ENCODE peak calls at places on chromosomes 4 and X, in four cellular contexts. O is GM12865, S is cardiac muscle cell, X is KG1. G is an unnamed sample.

GRCh38 chrX:53239474-53239873 is 14.5 kb upstream of the KDM5C start:
- DNase-seq in O (peak; percentile 9), X (no peak), S (no peak), G (no peak)

GRCh38 chrX:18039023-18039422 is 177.9 kb upstream of the RAI2 start:
- DNase-seq in O (no peak), X (no peak), S (no peak), G (no peak)

GRCh38 chr4:70945046-70945445 is 42.9 kb downstream of the MOB1B start:
- DNase-seq in X (no peak), O (no peak), S (no peak), G (no peak)

GRCh38 chr4:122758033-122758432 is 25.5 kb downstream of the BBS12 start:
- DNase-seq in X (peak; percentile 57), O (peak; percentile 29), S (peak; percentile 58), G (no peak)

GRCh38 chrX:645024-645376 is 14.4 kb downstream of the SHOX start:
- DNase-seq in S (no peak), O (no peak), X (no peak), G (no peak)

GRCh38 chr4:99062120-99062519 is 26.5 kb downstream of the ADH5 start:
- DNase-seq in S (no peak), X (no peak), O (no peak), G (no peak)

GRCh38 chr4:82372874-82373815 is 646 bp downstream of the HNRNPD start:
- DNase-seq in X (peak; percentile 29), S (peak; percentile 77), O (peak; percentile 90), G (peak; percentile 66)

GRCh38 chr4:184744251-184744650 is 10.4 kb upstream of the CENPU start:
- DNase-seq in S (no peak), X (no peak), O (no peak), G (no peak)

GRCh38 chr4:17688011-17688441 is 73.6 kb downstream of the MED28 start:
- DNase-seq in X (no peak), O (no peak), S (no peak), G (no peak)

GRCh38 chr4:159238631-159239030 is 135.8 kb downstream of the RAPGEF2 start:
- DNase-seq in X (no peak), S (peak; percentile 43), O (no peak), G (no peak)

GRCh38 chrX:41066391-41066790 is 18.9 kb upstream of the USP9X start:
- DNase-seq in X (no peak), S (no peak), O (no peak), G (no peak)

GRCh38 chr4:166594326-166594946 is 639.9 kb downstream of the SPOCK3 start:
- DNase-seq in O (peak; percentile 74), X (no peak), S (peak; percentile 55), G (no peak)

GRCh38 chr4:184281231-184282139 is 63.8 kb upstream of the ENPP6 start:
- DNase-seq in S (no peak), X (no peak), O (peak; percentile 92), G (no peak)

G was measured in head of caudate nucleus.